ENCODE peak calls at places on chromosomes 16 and 17, in nine cellular contexts. One of them, this sample, is unnamed.
A peak's percentile ranks its signal among the peaks of the same experiment; 100 is the strongest.

GRCh38 chr17:27414271-27414670 is 42.0 kb upstream of the KSR1 start:
- DNase-seq in K562: no peak
- DNase-seq in stomach: no peak
- DNase-seq in A549: no peak
- DNase-seq in suprapubic skin: no peak
- DNase-seq in transverse colon: no peak
- DNase-seq in sigmoid colon: no peak
- DNase-seq in HepG2: no peak
- DNase-seq in ovary: no peak
- DNase-seq in this sample: no peak

GRCh38 chr17:38914741-38915638 is 10.4 kb upstream of the LASP1NB start:
- DNase-seq in K562: no peak
- DNase-seq in stomach: peak; percentile 15
- DNase-seq in A549: peak; percentile 51
- DNase-seq in suprapubic skin: no peak
- DNase-seq in transverse colon: no peak
- DNase-seq in sigmoid colon: peak; percentile 58
- DNase-seq in HepG2: peak; percentile 93
- DNase-seq in ovary: peak; percentile 13
- DNase-seq in this sample: no peak

GRCh38 chr17:29089601-29090044 is 46.7 kb downstream of the PIPOX start:
- DNase-seq in K562: no peak
- DNase-seq in stomach: no peak
- DNase-seq in A549: no peak
- DNase-seq in suprapubic skin: no peak
- DNase-seq in transverse colon: peak; percentile 23
- DNase-seq in sigmoid colon: peak; percentile 82
- DNase-seq in HepG2: no peak
- DNase-seq in ovary: no peak
- DNase-seq in this sample: no peak

GRCh38 chr16:50335198-50335958 is 33.4 kb downstream of the BRD7 start:
- DNase-seq in K562: peak; percentile 48
- DNase-seq in stomach: no peak
- DNase-seq in A549: no peak
- DNase-seq in suprapubic skin: no peak
- DNase-seq in transverse colon: no peak
- DNase-seq in sigmoid colon: no peak
- DNase-seq in HepG2: no peak
- DNase-seq in ovary: no peak
- DNase-seq in this sample: no peak

GRCh38 chr17:81004336-81005015 is 12.8 kb downstream of the CHMP6 start:
- DNase-seq in K562: no peak
- DNase-seq in stomach: no peak
- DNase-seq in A549: no peak
- DNase-seq in suprapubic skin: no peak
- DNase-seq in transverse colon: no peak
- DNase-seq in sigmoid colon: no peak
- DNase-seq in HepG2: no peak
- DNase-seq in ovary: no peak
- DNase-seq in this sample: no peak

GRCh38 chr17:19424934-19425868 is 14.2 kb downstream of the RNF112 start:
- DNase-seq in K562: no peak
- DNase-seq in stomach: no peak
- DNase-seq in A549: no peak
- DNase-seq in suprapubic skin: no peak
- DNase-seq in transverse colon: no peak
- DNase-seq in sigmoid colon: no peak
- DNase-seq in HepG2: no peak
- DNase-seq in ovary: no peak
- DNase-seq in this sample: no peak

GRCh38 chr16:14102925-14103720 is 32.0 kb downstream of the MRTFB start:
- DNase-seq in K562: no peak
- DNase-seq in stomach: no peak
- DNase-seq in A549: no peak
- DNase-seq in suprapubic skin: no peak
- DNase-seq in transverse colon: no peak
- DNase-seq in sigmoid colon: no peak
- DNase-seq in HepG2: no peak
- DNase-seq in ovary: no peak
- DNase-seq in this sample: no peak

GRCh38 chr16:57892041-57892440 is 78.9 kb downstream of the CNGB1 start:
- DNase-seq in K562: no peak
- DNase-seq in stomach: no peak
- DNase-seq in A549: no peak
- DNase-seq in suprapubic skin: no peak
- DNase-seq in transverse colon: no peak
- DNase-seq in sigmoid colon: no peak
- DNase-seq in HepG2: peak; percentile 72
- DNase-seq in ovary: no peak
- DNase-seq in this sample: no peak

GRCh38 chr17:27946521-27946920 is 53.4 kb upstream of the LYRM9 start:
- DNase-seq in K562: no peak
- DNase-seq in stomach: no peak
- DNase-seq in A549: no peak
- DNase-seq in suprapubic skin: no peak
- DNase-seq in transverse colon: no peak
- DNase-seq in sigmoid colon: no peak
- DNase-seq in HepG2: no peak
- DNase-seq in ovary: no peak
- DNase-seq in this sample: no peak

GRCh38 chr16:67431077-67431804 is at the start of gene HSD11B2:
- DNase-seq in K562: no peak
- DNase-seq in stomach: peak; percentile 71
- DNase-seq in A549: peak; percentile 62
- DNase-seq in suprapubic skin: no peak
- DNase-seq in transverse colon: no peak
- DNase-seq in sigmoid colon: no peak
- DNase-seq in HepG2: no peak
- DNase-seq in ovary: peak; percentile 58
- DNase-seq in this sample: no peak

GRCh38 chr16:85055503-85056210 is 28.1 kb downstream of the KIAA0513 start:
- DNase-seq in K562: peak; percentile 58
- DNase-seq in stomach: peak; percentile 64
- DNase-seq in A549: no peak
- DNase-seq in suprapubic skin: no peak
- DNase-seq in transverse colon: peak; percentile 72
- DNase-seq in sigmoid colon: no peak
- DNase-seq in HepG2: peak; percentile 32
- DNase-seq in ovary: no peak
- DNase-seq in this sample: no peak

GRCh38 chr16:75534560-75535205 is 1.2 kb downstream of the CHST5 start:
- DNase-seq in K562: no peak
- DNase-seq in stomach: no peak
- DNase-seq in A549: no peak
- DNase-seq in suprapubic skin: no peak
- DNase-seq in transverse colon: no peak
- DNase-seq in sigmoid colon: no peak
- DNase-seq in HepG2: no peak
- DNase-seq in ovary: no peak
- DNase-seq in this sample: no peak

GRCh38 chr16:1181715-1182671 is 29.1 kb downstream of the CACNA1H start:
- DNase-seq in K562: no peak
- DNase-seq in stomach: peak; percentile 60
- DNase-seq in A549: peak; percentile 83
- DNase-seq in suprapubic skin: no peak
- DNase-seq in transverse colon: peak; percentile 61
- DNase-seq in sigmoid colon: peak; percentile 94
- DNase-seq in HepG2: peak; percentile 62
- DNase-seq in ovary: peak; percentile 93
- DNase-seq in this sample: no peak

GRCh38 chr16:68676113-68676860 is 31.2 kb downstream of the CDH3 start:
- DNase-seq in K562: no peak
- DNase-seq in stomach: no peak
- DNase-seq in A549: no peak
- DNase-seq in suprapubic skin: no peak
- DNase-seq in transverse colon: no peak
- DNase-seq in sigmoid colon: peak; percentile 26
- DNase-seq in HepG2: no peak
- DNase-seq in ovary: no peak
- DNase-seq in this sample: no peak
- TF ChIP-seq EP300 in K562: no peak
- TF ChIP-seq EP300 in stomach: no peak
- TF ChIP-seq EP300 in A549: no peak
- TF ChIP-seq EP300 in suprapubic skin: no peak
- TF ChIP-seq EP300 in transverse colon: no peak
- TF ChIP-seq EP300 in sigmoid colon: no peak
- TF ChIP-seq EP300 in HepG2: no peak
- TF ChIP-seq EP300 in ovary: no peak
- TF ChIP-seq EP300 in this sample: no peak

DNA sequence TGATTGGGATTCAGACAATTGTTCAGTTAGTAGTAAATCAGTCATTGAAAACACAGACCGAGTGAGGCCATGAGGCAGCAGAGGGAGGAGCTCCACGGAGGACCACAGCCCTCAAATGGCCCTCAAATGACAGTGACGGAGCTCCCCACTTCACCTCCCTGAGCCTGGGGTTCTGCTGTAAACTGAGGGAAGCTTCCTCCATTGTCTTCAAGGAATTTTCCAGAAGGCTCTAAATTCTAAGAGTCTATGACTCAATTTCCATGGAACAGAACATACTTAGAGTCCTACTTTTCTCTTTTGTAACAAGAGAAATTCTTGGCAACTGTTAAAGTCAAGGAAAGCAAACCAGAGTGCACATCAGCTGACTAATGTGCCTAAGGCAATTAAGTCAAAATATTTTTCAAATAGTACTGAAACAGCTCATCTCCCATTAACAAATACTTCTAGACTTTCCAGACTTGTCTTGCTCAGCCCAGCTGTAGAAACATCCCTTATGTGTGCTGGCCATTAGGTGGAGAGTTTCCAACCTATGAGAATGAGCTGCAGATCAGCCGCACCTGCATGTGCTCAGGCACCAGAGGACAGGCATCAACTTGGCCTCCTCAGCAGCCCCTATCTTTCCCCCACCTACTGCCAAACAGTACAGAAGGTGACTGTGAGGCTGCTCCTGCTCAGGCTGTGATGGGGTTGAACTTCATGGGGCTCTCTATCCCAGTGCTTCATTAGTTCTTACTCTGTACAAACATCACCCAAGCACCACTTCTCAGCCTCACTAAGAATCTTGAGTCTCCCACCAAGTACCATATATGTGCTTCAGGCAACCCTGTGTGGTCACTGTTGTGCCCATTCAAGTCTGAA is 32.3 kb downstream of the TEX2 start:
- DNase-seq in K562: no peak
- DNase-seq in stomach: no peak
- DNase-seq in A549: peak; percentile 14
- DNase-seq in suprapubic skin: no peak
- DNase-seq in transverse colon: no peak
- DNase-seq in sigmoid colon: no peak
- DNase-seq in HepG2: no peak
- DNase-seq in ovary: no peak
- DNase-seq in this sample: peak; percentile 13
- TF ChIP-seq CTCF in K562: no peak
- TF ChIP-seq CTCF in stomach: no peak
- TF ChIP-seq CTCF in A549: no peak
- TF ChIP-seq CTCF in suprapubic skin: no peak
- TF ChIP-seq CTCF in transverse colon: no peak
- TF ChIP-seq CTCF in sigmoid colon: no peak
- TF ChIP-seq CTCF in HepG2: no peak
- TF ChIP-seq CTCF in ovary: no peak
- TF ChIP-seq CTCF in this sample: no peak

GRCh38 chr17:60522889-60523626 is 3.0 kb downstream of the APPBP2 start:
- DNase-seq in K562: no peak
- DNase-seq in stomach: no peak
- DNase-seq in A549: no peak
- DNase-seq in suprapubic skin: no peak
- DNase-seq in transverse colon: no peak
- DNase-seq in sigmoid colon: no peak
- DNase-seq in HepG2: no peak
- DNase-seq in ovary: no peak
- DNase-seq in this sample: no peak

GRCh38 chr17:60525347-60525623 is 757 bp downstream of the APPBP2 start:
- DNase-seq in K562: peak; percentile 10
- DNase-seq in stomach: no peak
- DNase-seq in A549: no peak
- DNase-seq in suprapubic skin: no peak
- DNase-seq in transverse colon: no peak
- DNase-seq in sigmoid colon: peak; percentile 62
- DNase-seq in HepG2: no peak
- DNase-seq in ovary: no peak
- DNase-seq in this sample: peak; percentile 8

GRCh38 chr17:60525624-60526514 is at the start of gene APPBP2:
- DNase-seq in K562: peak; percentile 83
- DNase-seq in stomach: peak; percentile 89
- DNase-seq in A549: peak; percentile 93
- DNase-seq in suprapubic skin: peak; percentile 91
- DNase-seq in transverse colon: peak; percentile 88
- DNase-seq in sigmoid colon: peak; percentile 94
- DNase-seq in HepG2: peak; percentile 83
- DNase-seq in ovary: peak; percentile 89
- DNase-seq in this sample: peak; percentile 82

GRCh38 chr17:60524463-60525346 is 1.3 kb downstream of the APPBP2 start:
- DNase-seq in K562: no peak
- DNase-seq in stomach: no peak
- DNase-seq in A549: no peak
- DNase-seq in suprapubic skin: no peak
- DNase-seq in transverse colon: no peak
- DNase-seq in sigmoid colon: no peak
- DNase-seq in HepG2: no peak
- DNase-seq in ovary: no peak
- DNase-seq in this sample: no peak

GRCh38 chr17:60523822-60524221 is 2.2 kb downstream of the APPBP2 start:
- DNase-seq in K562: no peak
- DNase-seq in stomach: no peak
- DNase-seq in A549: no peak
- DNase-seq in suprapubic skin: no peak
- DNase-seq in transverse colon: no peak
- DNase-seq in sigmoid colon: no peak
- DNase-seq in HepG2: no peak
- DNase-seq in ovary: no peak
- DNase-seq in this sample: no peak
- TF ChIP-seq EP300 in K562: no peak
- TF ChIP-seq EP300 in stomach: no peak
- TF ChIP-seq EP300 in A549: no peak
- TF ChIP-seq EP300 in suprapubic skin: no peak
- TF ChIP-seq EP300 in transverse colon: no peak
- TF ChIP-seq EP300 in sigmoid colon: no peak
- TF ChIP-seq EP300 in HepG2: no peak
- TF ChIP-seq EP300 in ovary: no peak
- TF ChIP-seq EP300 in this sample: no peak

DNA sequence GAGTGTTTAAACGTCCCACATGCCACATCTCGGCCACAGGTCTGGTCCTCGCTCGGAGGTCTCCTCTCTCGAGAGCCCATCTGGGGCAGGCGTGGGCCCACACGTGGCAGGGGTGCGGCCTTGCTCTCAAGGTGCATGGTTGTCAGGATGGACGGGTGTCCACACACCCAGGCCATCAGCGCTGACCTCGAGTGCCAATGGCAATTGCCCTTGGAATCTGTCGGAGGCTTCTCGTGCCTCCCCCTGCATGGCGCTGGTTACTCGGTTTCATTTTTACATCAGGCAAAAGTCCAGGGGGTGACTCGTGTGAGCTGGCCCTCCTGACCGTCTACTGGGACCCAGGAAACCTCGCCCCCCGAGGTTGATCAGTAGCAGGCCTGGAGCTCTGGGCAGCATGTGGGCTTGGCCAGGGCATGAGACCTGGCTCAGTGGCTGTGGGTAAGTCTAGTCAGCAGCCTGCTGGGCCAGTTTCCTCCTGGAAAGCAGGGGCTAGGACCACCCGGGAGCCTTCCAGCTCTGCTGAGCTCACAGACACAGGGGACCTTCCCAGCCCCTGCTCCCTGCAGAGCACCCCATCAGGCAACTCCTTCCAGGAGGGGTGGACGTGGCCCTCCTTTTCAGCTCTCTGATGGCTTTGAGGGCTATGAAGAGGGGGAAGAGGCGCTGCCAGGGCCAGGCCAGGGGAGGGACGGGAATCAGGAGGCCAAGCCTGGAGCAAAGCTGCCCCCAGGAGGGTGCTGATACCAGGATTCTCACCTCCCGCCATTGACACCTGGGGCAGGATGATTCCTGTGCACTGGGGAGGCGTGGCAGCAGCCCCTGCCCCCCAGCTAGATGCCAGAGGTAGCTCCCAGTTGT is 3.7 kb upstream of the ZNF469 start:
- DNase-seq in K562: no peak
- DNase-seq in stomach: no peak
- DNase-seq in A549: no peak
- DNase-seq in suprapubic skin: no peak
- DNase-seq in transverse colon: no peak
- DNase-seq in sigmoid colon: peak; percentile 56
- DNase-seq in HepG2: no peak
- DNase-seq in ovary: no peak
- DNase-seq in this sample: no peak
- TF ChIP-seq CTCF in K562: no peak
- TF ChIP-seq CTCF in stomach: no peak
- TF ChIP-seq CTCF in A549: no peak
- TF ChIP-seq CTCF in suprapubic skin: no peak
- TF ChIP-seq CTCF in transverse colon: no peak
- TF ChIP-seq CTCF in sigmoid colon: no peak
- TF ChIP-seq CTCF in HepG2: peak; percentile 9
- TF ChIP-seq CTCF in ovary: no peak
- TF ChIP-seq CTCF in this sample: no peak